ENCODE peak calls at places on chromosomes 3 and 15, in six cellular contexts. H, C, O, K, N and U are unnamed samples.

GRCh38 chr15:80744826-80745225 is 34.3 kb upstream of the CEMIP start:
- DNase-seq in H (peak; percentile 34), C (no peak), O (no peak), K (no peak), N (no peak), U (no peak)

GRCh38 chr15:28901587-28901980 is 15.8 kb downstream of the APBA2 start:
- DNase-seq in H (no peak), C (no peak), O (peak; percentile 30), K (no peak), N (no peak), U (no peak)

GRCh38 chr3:161314836-161315391 is 56.4 kb downstream of the SPTSSB start:
- DNase-seq in H (peak; percentile 49), C (no peak), O (no peak), K (no peak), N (no peak), U (no peak)

GRCh38 chr3:161042023-161042501 is 63.1 kb downstream of the B3GALNT1 start:
- DNase-seq in H (no peak), C (no peak), O (no peak), K (no peak), N (no peak), U (no peak)

GRCh38 chr3:32685604-32686185 is 707 bp downstream of the CNOT10 start:
- DNase-seq in H (peak; percentile 18), C (no peak), O (no peak), K (no peak), N (no peak), U (no peak)

GRCh38 chr3:42652611-42653302 is 740 bp upstream of the ZBTB47 start:
- DNase-seq in H (peak; percentile 82), C (no peak), O (peak; percentile 91), K (peak; percentile 85), N (peak; percentile 55), U (no peak)

GRCh38 chr3:120568624-120569023 is 27.5 kb upstream of the NDUFB4 start:
- DNase-seq in H (peak; percentile 32), C (no peak), O (no peak), K (no peak), N (no peak), U (no peak)

GRCh38 chr3:45959201-45959600 is 15.9 kb downstream of the CXCR6 start:
- DNase-seq in H (no peak), C (no peak), O (no peak), K (no peak), N (no peak), U (no peak)

GRCh38 chr3:50154840-50155490 is at the start of gene SEMA3F:
- DNase-seq in H (no peak), C (peak; percentile 70), O (peak; percentile 91), K (peak; percentile 81), N (peak; percentile 70), U (peak; percentile 73)

DNA sequence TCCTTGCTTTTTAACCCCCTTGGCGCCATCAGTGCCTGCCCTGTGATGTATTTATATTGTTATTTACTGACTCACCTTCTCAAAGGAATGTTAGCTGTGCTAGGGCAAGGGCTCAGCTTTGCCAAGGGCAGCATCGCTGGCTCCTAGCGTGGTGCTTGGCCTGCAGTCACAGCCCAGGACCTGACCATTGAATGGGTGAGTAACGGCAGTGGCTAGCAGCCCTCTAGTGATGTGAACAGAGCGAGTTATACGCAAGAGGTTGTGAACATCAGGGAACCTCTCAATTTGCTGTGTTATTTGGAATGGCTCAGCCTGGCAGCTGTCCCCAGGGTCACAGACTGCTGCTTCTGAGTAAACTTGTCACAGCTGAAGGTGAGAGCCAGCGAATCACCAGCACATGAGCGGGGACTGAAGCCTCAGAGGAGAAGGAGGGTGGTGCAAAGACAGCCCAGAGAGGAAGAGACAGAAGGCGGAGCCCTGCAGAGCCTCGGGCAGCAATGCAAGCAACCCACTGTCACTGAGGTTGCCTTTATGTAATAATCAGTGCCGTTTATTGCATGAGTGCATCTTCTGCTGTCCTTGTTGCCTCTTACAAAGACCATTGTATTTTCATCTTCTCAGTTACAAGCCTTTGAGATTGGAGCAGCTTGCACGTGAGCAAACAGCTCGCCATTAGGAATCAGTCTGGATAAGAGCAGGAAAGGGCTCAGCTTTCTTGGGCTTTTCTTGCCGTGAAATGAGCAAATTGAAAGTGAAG is 158.3 kb downstream of the SLCO3A1 start:
- DNase-seq in H (peak; percentile 29), C (no peak), O (no peak), K (no peak), N (peak; percentile 28), U (no peak)
- TF ChIP-seq CTCF in H (no peak), C (no peak), O (no peak), K (no peak), N (no peak), U (no peak)

DNA sequence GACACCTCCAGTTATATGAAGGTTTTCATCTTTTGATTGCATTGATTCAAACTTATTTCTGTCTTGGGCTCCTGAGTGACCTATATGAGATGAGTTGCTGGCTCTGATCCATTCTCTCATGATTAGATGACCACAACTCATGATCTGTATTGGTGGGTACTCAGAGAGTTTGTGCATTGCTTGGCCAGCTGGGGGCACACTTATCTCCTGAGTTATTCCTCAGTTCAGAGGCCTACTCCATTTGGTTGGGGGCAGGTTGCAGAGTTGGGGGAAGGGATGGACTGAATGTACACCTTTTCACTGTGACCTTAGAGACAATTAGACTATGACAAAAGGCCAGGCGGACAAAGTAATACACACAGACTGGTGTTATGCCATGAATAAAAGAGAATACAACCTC is 166.2 kb upstream of the SEMA6D start:
- DNase-seq in H (peak; percentile 9), C (no peak), O (no peak), K (no peak), N (no peak), U (no peak)
- TF ChIP-seq CTCF in H (no peak), C (no peak), O (no peak), K (no peak), N (no peak), U (no peak)

GRCh38 chr15:65954289-65954741 is 85.0 kb downstream of the RAB11A start:
- DNase-seq in H (peak; percentile 50), C (no peak), O (no peak), K (no peak), N (no peak), U (no peak)
- TF ChIP-seq CTCF in H (no peak), C (no peak), O (no peak), K (no peak), N (no peak), U (no peak)

GRCh38 chr3:194287977-194288706 is 63.0 kb downstream of the CPN2 start:
- DNase-seq in H (no peak), C (no peak), O (no peak), K (no peak), N (no peak), U (no peak)

GRCh38 chr3:194285024-194285858 is 65.9 kb downstream of the CPN2 start:
- DNase-seq in H (peak; percentile 69), C (no peak), O (no peak), K (no peak), N (no peak), U (no peak)

GRCh38 chr3:194285859-194286197 is 65.3 kb downstream of the CPN2 start:
- DNase-seq in H (no peak), C (no peak), O (no peak), K (no peak), N (no peak), U (no peak)

GRCh38 chr3:194286747-194287146 is 64.4 kb downstream of the CPN2 start:
- DNase-seq in H (no peak), C (no peak), O (no peak), K (no peak), N (no peak), U (no peak)

DNA sequence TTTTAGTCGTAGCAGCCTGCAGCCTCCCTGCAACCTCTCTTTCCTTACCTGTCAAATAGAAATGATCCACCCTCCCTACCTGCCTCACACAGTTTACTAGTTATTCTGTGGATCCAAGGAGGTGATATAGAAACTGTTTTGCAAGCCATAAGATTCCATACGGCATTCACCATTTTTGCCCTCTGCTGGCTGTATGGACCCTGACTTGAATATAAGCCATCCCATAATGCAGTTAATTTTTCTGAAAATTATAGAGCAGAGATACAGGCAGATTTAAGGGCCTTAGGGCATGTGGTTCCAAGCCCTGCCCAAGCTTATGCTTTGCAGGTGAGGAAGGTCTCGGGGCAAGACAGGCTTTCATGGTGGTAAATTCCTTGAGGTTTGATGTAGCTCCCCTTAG is 63.7 kb downstream of the CPN2 start:
- DNase-seq in H (no peak), C (no peak), O (no peak), K (no peak), N (no peak), U (no peak)
- TF ChIP-seq CTCF in H (no peak), C (peak; percentile 9), O (no peak), K (no peak), N (no peak), U (peak; percentile 17)

GRCh38 chr3:30245805-30246622 is 360.4 kb upstream of the TGFBR2 start:
- DNase-seq in H (no peak), C (no peak), O (no peak), K (no peak), N (no peak), U (no peak)
- TF ChIP-seq CTCF in H (no peak), C (no peak), O (no peak), K (no peak), N (no peak), U (no peak)

GRCh38 chr3:169508426-169508825 is 155.1 kb downstream of the MECOM start:
- DNase-seq in H (no peak), C (no peak), O (no peak), K (no peak), N (no peak), U (no peak)

GRCh38 chr3:169501777-169502320 is 161.7 kb downstream of the MECOM start:
- DNase-seq in H (no peak), C (no peak), O (no peak), K (no peak), N (no peak), U (no peak)

GRCh38 chr3:169509359-169509758 is 154.2 kb downstream of the MECOM start:
- DNase-seq in H (no peak), C (no peak), O (no peak), K (no peak), N (no peak), U (no peak)

GRCh38 chr3:169509780-169510179 is 153.7 kb downstream of the MECOM start:
- DNase-seq in H (no peak), C (no peak), O (no peak), K (no peak), N (no peak), U (no peak)

DNA sequence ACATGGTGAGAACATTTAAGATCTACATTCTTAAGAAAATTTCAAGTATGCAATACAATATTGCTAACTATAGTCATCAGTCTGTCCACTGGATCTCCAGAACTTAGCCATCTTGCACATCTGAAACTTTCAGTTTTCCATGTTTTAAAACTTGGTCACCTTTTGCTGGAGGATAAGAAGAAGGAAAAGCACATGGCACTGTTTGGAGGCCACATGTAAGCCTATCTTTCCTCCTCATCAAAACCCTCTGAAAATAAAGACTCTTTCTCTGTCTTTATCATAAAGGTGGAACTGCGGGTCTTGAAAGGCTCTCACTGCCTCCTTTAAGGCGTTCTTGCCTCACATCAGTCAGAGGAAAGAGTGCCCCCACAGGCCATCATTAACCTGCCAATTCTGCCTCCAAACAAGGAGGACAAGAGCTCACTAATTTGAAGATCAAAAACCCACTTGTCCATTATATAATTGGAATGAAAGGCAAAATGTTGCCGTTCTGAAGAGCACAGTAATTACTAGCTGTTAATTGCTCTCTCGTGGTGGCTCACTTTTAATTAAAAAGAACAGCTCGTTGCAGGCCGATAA is 157.8 kb downstream of the MECOM start:
- DNase-seq in H (no peak), C (no peak), O (no peak), K (no peak), N (no peak), U (no peak)
- TF ChIP-seq CTCF in H (no peak), C (no peak), O (no peak), K (no peak), N (no peak), U (no peak)

GRCh38 chr15:40702077-40702476 is 7.1 kb downstream of the RAD51 start:
- DNase-seq in H (no peak), C (no peak), O (no peak), K (no peak), N (no peak), U (no peak)
- TF ChIP-seq CTCF in H (no peak), C (peak; percentile 37), O (no peak), K (no peak), N (peak; percentile 18), U (peak; percentile 42)